ENCODE peak calls at places on chromosomes 2 and 18, in four cellular contexts. T is left lung, W is HAP-1, D is endothelial cell of umbilical vein. V is an unnamed sample.

GRCh38 chr2:224769489-224769888 is 53.3 kb upstream of the CCDC195 start:
- DNase-seq in W (no peak), T (no peak), D (no peak), V (no peak)

GRCh38 chr2:102005989-102006885 is 14.5 kb downstream of the IL1R2 start:
- DNase-seq in W (peak), D (peak), T (no peak), V (peak)

GRCh38 chr2:211751853-211752252 is 786.7 kb downstream of the ERBB4 start:
- DNase-seq in W (no peak), D (peak), T (no peak), V (no peak)

GRCh38 chr2:154914606-154915005 is 216.1 kb downstream of the KCNJ3 start:
- DNase-seq in W (no peak), T (no peak), D (no peak), V (no peak)

GRCh38 chr18:79454034-79454735 is 58.5 kb downstream of the NFATC1 start:
- DNase-seq in W (no peak), T (no peak), D (peak), V (peak)

GRCh38 chr2:135091681-135092080 is 39.6 kb downstream of the RAB3GAP1 start:
- DNase-seq in W (no peak), D (no peak), T (no peak), V (no peak)

GRCh38 chr2:138846216-138846821 is 66.1 kb upstream of the NXPH2 start:
- DNase-seq in W (peak), D (peak), T (no peak), V (peak)

GRCh38 chr18:57008001-57008686 is 138.7 kb upstream of the BOD1L2 start:
- DNase-seq in D (no peak), T (no peak), W (no peak), V (no peak)

GRCh38 chr2:145352499-145352898 is 832.6 kb upstream of the ZEB2 start:
- DNase-seq in T (no peak), W (peak), D (no peak), V (no peak)

GRCh38 chr18:50806208-50806616 is 13.6 kb downstream of the MRO start:
- DNase-seq in D (no peak), W (no peak), T (peak), V (no peak)

GRCh38 chr2:154447727-154448418 is 250.6 kb upstream of the KCNJ3 start:
- DNase-seq in D (no peak), W (no peak), T (no peak), V (no peak)

GRCh38 chr2:26767894-26768487 is 3.9 kb downstream of the SLC35F6 start:
- DNase-seq in D (no peak), T (no peak), W (no peak), V (no peak)

GRCh38 chr2:146370821-146371220 is 1474.0 kb upstream of the ACVR2A start:
- DNase-seq in T (no peak), W (no peak), D (no peak), V (peak)

GRCh38 chr18:62634991-62635630 is 80.2 kb upstream of the PHLPP1 start:
- DNase-seq in T (no peak), D (no peak), W (no peak), V (no peak)

GRCh38 chr2:70083344-70084156 is 3.7 kb upstream of the PCBP1 start:
- DNase-seq in T (no peak), D (no peak), W (no peak), V (no peak)
- H3K4me3 ChIP-seq in T (no peak), D (no peak), W (no peak), V (no peak)

GRCh38 chr2:219569635-219570034 is 1.7 kb downstream of the OBSL1 start:
- DNase-seq in T (no peak), W (no peak), D (no peak), V (no peak)
- H3K4me3 ChIP-seq in T (peak), W (no peak), D (no peak), V (peak)

GRCh38 chr2:164948540-164948939 is 6.8 kb downstream of the SLC38A11 start:
- DNase-seq in W (no peak), T (no peak), D (peak), V (no peak)

GRCh38 chr2:164954954-164955701 is at the start of gene SLC38A11:
- DNase-seq in W (no peak), D (no peak), T (no peak), V (peak)

GRCh38 chr2:164952057-164952702 is 3.1 kb downstream of the SLC38A11 start:
- DNase-seq in W (peak), T (no peak), D (no peak), V (no peak)

GRCh38 chr2:164954186-164954585 is 1.1 kb downstream of the SLC38A11 start:
- DNase-seq in T (no peak), W (no peak), D (no peak), V (no peak)

DNA sequence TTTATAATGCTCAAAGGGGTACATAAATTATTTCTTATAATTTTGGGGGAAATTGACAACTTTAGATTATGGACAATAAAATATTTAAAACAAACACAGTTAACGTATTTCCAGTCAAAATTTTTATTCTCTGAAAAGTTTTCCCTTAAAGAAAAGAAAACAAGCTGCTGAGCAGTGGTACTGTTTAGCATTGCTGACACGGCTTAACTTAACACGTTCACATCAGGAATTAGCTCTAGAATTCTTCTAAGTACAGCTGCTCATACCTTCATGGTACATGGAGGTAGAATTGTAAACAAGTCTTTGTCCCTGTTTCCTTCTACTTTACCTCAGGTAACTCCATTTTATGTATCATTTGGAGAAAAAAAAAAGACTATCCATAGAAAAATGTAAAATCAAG is 2.0 kb downstream of the SLC38A11 start:
- DNase-seq in T (no peak), W (no peak), D (no peak), V (no peak)
- H3K4me3 ChIP-seq in T (no peak), W (no peak), D (no peak), V (no peak)

DNA sequence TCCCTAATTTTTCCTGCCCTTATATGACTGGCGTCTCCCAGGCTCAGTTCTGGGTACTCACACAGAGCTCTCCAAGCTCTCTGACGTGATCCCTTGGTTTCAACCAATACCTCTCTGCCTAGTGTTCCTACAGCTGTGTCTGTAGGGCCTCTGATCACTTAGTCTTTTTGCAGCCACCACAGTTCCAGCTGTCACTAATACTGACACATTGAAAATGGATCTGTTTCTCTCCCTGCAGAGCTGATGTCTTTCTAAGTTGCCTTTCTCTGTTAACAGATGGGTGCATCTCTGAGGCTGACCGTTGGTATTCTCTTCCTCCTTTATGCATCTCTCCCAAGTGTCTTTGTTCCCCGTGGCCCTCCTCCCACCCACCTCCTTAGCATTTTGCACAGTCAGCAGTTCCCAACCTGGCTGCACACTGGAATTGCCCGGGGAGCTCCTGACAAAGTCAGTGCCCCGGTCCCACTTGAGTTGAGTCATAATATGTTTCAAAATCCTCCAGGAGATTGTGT is 62.5 kb downstream of the CERS6 start:
- DNase-seq in D (no peak), T (no peak), W (no peak), V (peak)
- H3K4me3 ChIP-seq in D (no peak), T (no peak), W (no peak), V (no peak)

GRCh38 chr2:177165103-177165583 is 47.5 kb upstream of the HNRNPA3 start:
- DNase-seq in W (no peak), D (peak), T (no peak), V (peak)

GRCh38 chr2:177164584-177165052 is 48.0 kb upstream of the HNRNPA3 start:
- DNase-seq in W (peak), T (peak), D (peak), V (peak)

GRCh38 chr2:177165731-177166711 is 46.6 kb upstream of the HNRNPA3 start:
- DNase-seq in T (no peak), W (peak), D (peak), V (peak)

GRCh38 chr2:177164131-177164530 is 48.5 kb upstream of the HNRNPA3 start:
- DNase-seq in W (no peak), D (no peak), T (no peak), V (no peak)

GRCh38 chr2:177161741-177162440 is 50.7 kb upstream of the HNRNPA3 start:
- DNase-seq in W (no peak), T (no peak), D (peak), V (peak)
- H3K4me3 ChIP-seq in W (no peak), T (no peak), D (no peak), V (no peak)

GRCh38 chr18:34620258-34620861 is 89.7 kb upstream of the DTNA start:
- DNase-seq in T (no peak), D (no peak), W (no peak), V (no peak)
- H3K4me3 ChIP-seq in T (no peak), D (no peak), W (no peak), V (no peak)

DNA sequence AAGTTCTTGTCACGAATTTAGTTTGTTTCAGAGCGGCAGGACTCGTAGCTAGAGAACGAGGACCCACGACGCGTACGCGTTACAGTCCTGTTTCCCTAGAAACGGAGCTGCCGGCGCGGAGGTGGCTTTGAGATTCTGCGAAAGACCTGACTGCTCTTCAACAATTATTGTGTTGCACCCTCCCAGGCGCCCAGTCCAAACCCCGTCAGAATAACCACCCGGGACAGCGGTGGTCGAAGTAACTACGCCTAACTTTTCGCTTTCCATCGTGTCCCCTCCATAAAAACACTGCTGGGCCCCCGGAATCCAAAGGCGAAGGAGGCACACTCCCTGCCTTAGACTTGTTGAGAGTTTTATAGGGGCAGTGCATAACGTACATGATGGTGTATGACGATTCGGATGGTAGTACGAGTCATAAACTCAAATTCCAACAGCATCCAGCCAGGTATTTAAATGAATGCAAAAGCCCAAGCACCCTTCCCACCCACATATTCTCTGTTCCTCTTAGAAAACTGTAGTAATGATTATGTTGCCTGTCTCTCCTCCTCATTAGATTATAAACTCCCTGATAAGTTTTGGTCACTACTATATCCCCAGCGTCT is 651 bp upstream of the STAM2 start:
- DNase-seq in W (no peak), D (no peak), T (no peak), V (peak)
- H3K4me3 ChIP-seq in W (peak), D (peak), T (peak), V (peak)

GRCh38 chr2:126971481-126972271 is 73.0 kb downstream of the TEX51 start:
- DNase-seq in T (peak), D (peak), W (peak), V (peak)
- H3K4me3 ChIP-seq in T (peak), D (no peak), W (peak), V (peak)

DNA sequence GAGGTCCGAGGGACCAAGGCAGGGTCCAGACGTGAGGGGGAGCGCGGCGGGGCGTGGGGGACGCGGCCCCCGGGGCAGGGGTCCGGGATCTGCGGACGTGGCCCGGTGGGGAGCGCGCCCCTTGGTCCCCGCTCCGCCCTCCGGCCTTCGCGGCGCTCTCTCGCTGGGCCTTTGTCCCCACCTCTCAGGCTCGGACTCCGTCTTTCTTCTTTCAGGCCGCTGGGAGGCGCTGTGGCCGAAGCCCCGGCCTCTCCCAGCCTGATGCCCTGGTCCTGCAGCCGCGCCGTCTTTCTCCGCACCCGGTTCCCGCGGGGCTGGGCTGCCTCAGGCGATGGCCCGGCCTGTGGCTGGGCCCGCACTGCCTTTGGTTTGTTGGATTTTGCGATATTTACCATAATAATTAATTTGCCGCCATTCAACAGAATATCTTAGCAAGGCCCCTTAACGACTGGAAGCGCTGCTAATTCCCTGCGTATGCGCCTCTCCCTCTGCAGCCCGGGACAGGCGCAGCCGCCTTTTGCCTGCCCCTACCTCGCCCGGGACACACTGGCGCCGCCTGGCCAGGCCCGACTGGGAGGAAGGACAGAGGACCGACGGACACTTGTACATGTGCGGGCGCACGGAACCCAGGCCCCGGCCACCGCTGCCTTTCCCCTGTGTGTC is 10.8 kb downstream of the SIX3 start:
- DNase-seq in W (no peak), D (peak), T (no peak), V (peak)
- H3K4me3 ChIP-seq in W (no peak), D (peak), T (peak), V (peak)

GRCh38 chr2:200380139-200380561 is 73.7 kb downstream of the SPATS2L start:
- DNase-seq in T (peak), W (peak), D (no peak), V (no peak)

GRCh38 chr2:200379481-200380120 is 73.1 kb downstream of the SPATS2L start:
- DNase-seq in T (no peak), D (no peak), W (peak), V (no peak)

GRCh38 chr2:200377774-200378336 is 71.4 kb downstream of the SPATS2L start:
- DNase-seq in W (no peak), D (no peak), T (no peak), V (no peak)

GRCh38 chr2:200377143-200377773 is 70.8 kb downstream of the SPATS2L start:
- DNase-seq in W (no peak), D (peak), T (no peak), V (no peak)

DNA sequence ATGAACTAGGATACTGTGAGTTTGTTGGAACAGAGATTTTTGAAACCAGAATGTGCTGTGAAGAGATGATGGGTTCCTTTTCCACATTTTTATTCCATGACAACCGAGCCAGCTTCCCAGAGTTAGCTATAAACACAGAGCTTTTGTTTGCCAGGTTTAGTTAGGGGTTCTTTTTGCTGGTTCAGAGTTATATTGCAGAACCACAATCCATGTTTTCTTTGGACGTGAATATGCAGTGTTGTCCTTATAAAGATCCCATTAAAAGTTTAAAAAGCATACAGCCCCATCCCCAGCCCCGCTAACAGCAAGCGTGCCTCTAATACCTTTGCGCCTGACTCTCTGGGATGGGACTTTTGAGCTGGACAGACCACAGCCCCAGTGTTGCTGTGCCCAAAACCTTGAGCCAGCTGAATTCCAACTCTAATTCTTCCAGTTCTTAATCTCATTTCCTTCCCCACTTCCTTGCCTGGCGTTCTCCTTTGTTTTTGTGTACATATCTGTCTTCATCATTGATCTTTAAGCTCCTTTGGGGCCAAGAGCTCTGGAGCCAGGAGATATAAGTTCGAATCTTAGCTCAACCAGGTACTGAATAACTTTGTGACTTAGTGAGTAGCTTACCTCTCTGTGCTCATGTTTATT is 72.3 kb downstream of the SPATS2L start:
- DNase-seq in W (peak), T (no peak), D (peak), V (peak)
- H3K4me3 ChIP-seq in W (no peak), T (no peak), D (peak), V (no peak)

V was measured in fibroblast of pulmonary artery.